ENCODE peak calls at places on chromosomes 2 and 18, in six cellular contexts. T, S, I, Z, L and C are unnamed samples.

GRCh38 chr2:203763425-203764272 is 57.2 kb downstream of the CD28 start:
- DNase-seq in T (no peak), Z (no peak), I (no peak), S (no peak), L (no peak), C (peak; percentile 19)

GRCh38 chr2:160666019-160666676 is 172.5 kb upstream of the RBMS1 start:
- DNase-seq in Z (no peak), S (peak; percentile 17), L (no peak), T (peak; percentile 46), I (no peak), C (no peak)

GRCh38 chr2:46846454-46846990 is 69.1 kb downstream of the MCFD2 start:
- DNase-seq in Z (no peak), L (no peak), I (no peak), S (no peak), T (no peak), C (no peak)

GRCh38 chr2:225010804-225011203 is 31.5 kb downstream of the DOCK10 start:
- DNase-seq in I (no peak), L (no peak), T (no peak), S (no peak), Z (no peak), C (no peak)

GRCh38 chr2:10465915-10466314 is 17.8 kb upstream of the ODC1 start:
- DNase-seq in I (no peak), L (no peak), Z (no peak), T (no peak), S (no peak), C (no peak)

GRCh38 chr2:203328735-203329549 is 748 bp downstream of the ABI2 start:
- DNase-seq in Z (peak; percentile 38), S (no peak), I (peak; percentile 68), T (peak; percentile 20), L (no peak), C (peak; percentile 39)

GRCh38 chr2:233707979-233708644 is 4.6 kb upstream of the UGT1A5 start:
- DNase-seq in Z (no peak), S (no peak), I (no peak), T (no peak), L (no peak), C (no peak)

GRCh38 chr2:241317391-241317790 is 1.7 kb downstream of the SEPTIN2 start:
- DNase-seq in Z (no peak), T (no peak), L (no peak), I (no peak), S (no peak), C (no peak)

GRCh38 chr2:176554107-176555048 is 285.1 kb downstream of the MTX2 start:
- DNase-seq in S (peak; percentile 8), I (peak; percentile 69), L (no peak), T (peak; percentile 34), Z (peak; percentile 25), C (peak; percentile 21)

GRCh38 chr2:219828127-219828526 is 200.7 kb downstream of the SLC4A3 start:
- DNase-seq in I (no peak), T (no peak), Z (no peak), S (no peak), L (no peak), C (no peak)

GRCh38 chr2:233976690-233977294 is 59.6 kb downstream of the TRPM8 start:
- DNase-seq in S (peak; percentile 9), T (peak; percentile 60), I (peak; percentile 3), L (no peak), Z (no peak), C (no peak)

GRCh38 chr18:49618741-49619392 is 57.0 kb downstream of the LIPG start:
- DNase-seq in T (no peak), S (no peak), L (no peak), Z (no peak), I (no peak), C (no peak)

GRCh38 chr2:186871866-186872265 is 22.9 kb upstream of the ZSWIM2 start:
- DNase-seq in L (no peak), S (no peak), I (no peak), Z (no peak), T (no peak), C (no peak)

GRCh38 chr18:8116346-8117007 is 492.8 kb upstream of the RAB12 start:
- DNase-seq in L (no peak), S (no peak), I (peak; percentile 6), Z (no peak), T (peak; percentile 25), C (no peak)

GRCh38 chr2:121386707-121387106 is 101.7 kb upstream of the TFCP2L1 start:
- DNase-seq in I (no peak), T (no peak), L (no peak), S (no peak), Z (no peak), C (no peak)

GRCh38 chr18:3875961-3876360 is 426.0 kb downstream of the TGIF1 start:
- DNase-seq in L (no peak), S (no peak), Z (no peak), I (no peak), T (no peak), C (no peak)

GRCh38 chr2:10361220-10361588 is 58.5 kb downstream of the HPCAL1 start:
- DNase-seq in T (no peak), Z (no peak), I (no peak), S (no peak), L (no peak), C (no peak)

GRCh38 chr18:78875268-78875997 is 104.2 kb upstream of the SALL3 start:
- DNase-seq in T (peak; percentile 8), Z (no peak), L (peak; percentile 36), S (no peak), I (peak; percentile 45), C (peak; percentile 35)

GRCh38 chr2:159946326-159946992 is 116.0 kb downstream of the PLA2R1 start:
- DNase-seq in I (no peak), L (no peak), S (no peak), T (no peak), Z (no peak), C (no peak)

GRCh38 chr2:195818521-195818920 is 161.5 kb downstream of the SLC39A10 start:
- DNase-seq in T (no peak), Z (no peak), I (no peak), L (no peak), S (no peak), C (no peak)

GRCh38 chr2:210054696-210055095 is 52.3 kb downstream of the RPE start:
- DNase-seq in I (no peak), S (no peak), L (no peak), T (no peak), Z (no peak), C (no peak)

GRCh38 chr2:239082425-239082824 is 234.5 kb downstream of the TWIST2 start:
- DNase-seq in I (no peak), L (no peak), Z (no peak), S (no peak), T (no peak), C (no peak)

GRCh38 chr2:132463719-132464118 is 47.1 kb downstream of the GPR39 start:
- DNase-seq in I (no peak), S (no peak), L (no peak), T (no peak), Z (no peak), C (no peak)

GRCh38 chr2:147572622-147573021 is 272.2 kb upstream of the ACVR2A start:
- DNase-seq in Z (no peak), I (no peak), S (no peak), T (no peak), L (no peak), C (no peak)

GRCh38 chr2:231917280-231918088 is 8.7 kb downstream of the NPPC start:
- DNase-seq in Z (no peak), T (no peak), L (no peak), S (no peak), I (peak; percentile 41), C (no peak)

GRCh38 chr18:77071711-77072292 is 60.8 kb downstream of the MBP start:
- DNase-seq in L (no peak), I (no peak), T (no peak), S (no peak), Z (no peak), C (no peak)
- TF ChIP-seq POLR2AphosphoS5 in L (no peak), I (no peak), T (no peak), S (no peak), Z (no peak), C (no peak)

GRCh38 chr2:229798446-229799147 is 84.2 kb upstream of the DNER start:
- DNase-seq in I (no peak), L (no peak), Z (no peak), S (no peak), T (no peak), C (no peak)

GRCh38 chr2:229794636-229795035 is 80.3 kb upstream of the DNER start:
- DNase-seq in L (no peak), S (no peak), T (no peak), Z (no peak), I (no peak), C (no peak)

DNA sequence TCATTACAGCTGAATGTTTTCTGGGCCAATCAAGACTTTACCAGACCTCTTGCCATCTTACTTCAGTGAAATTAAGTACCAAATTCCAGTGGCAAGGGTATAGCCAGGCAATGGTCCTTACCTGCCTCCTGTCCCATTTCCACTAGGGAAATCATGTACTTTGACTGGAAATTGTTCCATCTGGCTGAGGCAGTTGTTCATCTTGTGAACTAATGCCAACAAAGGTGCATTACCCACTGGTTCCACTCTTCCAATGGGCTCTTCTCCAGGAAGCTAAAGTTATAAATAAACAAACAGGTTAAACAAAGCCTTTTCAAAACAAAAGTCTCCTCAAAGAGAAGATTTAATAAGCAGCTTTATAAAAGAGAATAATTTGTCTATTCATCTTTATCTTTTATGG is 80.7 kb upstream of the DNER start:
- DNase-seq in S (no peak), L (no peak), Z (no peak), I (no peak), T (no peak), C (no peak)
- TF ChIP-seq POLR2A in S (no peak), L (no peak), Z (no peak), I (no peak), T (no peak), C (no peak)

GRCh38 chr2:59875836-59876235 is 677.6 kb downstream of the BCL11A start:
- DNase-seq in L (no peak), S (no peak), T (no peak), Z (no peak), I (no peak), C (no peak)
- TF ChIP-seq TAF1 in L (no peak), S (no peak), T (no peak), Z (no peak), I (no peak), C (no peak)

GRCh38 chr2:37781028-37781427 is 109.6 kb upstream of the CDC42EP3 start:
- DNase-seq in L (no peak), Z (no peak), T (no peak), I (no peak), S (no peak), C (no peak)
- TF ChIP-seq POLR2AphosphoS5 in L (no peak), Z (no peak), T (no peak), I (no peak), S (no peak), C (no peak)

GRCh38 chr2:237744270-237744612 is 54.3 kb upstream of the RBM44 start:
- DNase-seq in T (no peak), L (no peak), Z (no peak), S (no peak), I (no peak), C (no peak)
- TF ChIP-seq POLR2A in T (no peak), L (no peak), Z (no peak), S (no peak), I (no peak), C (no peak)

GRCh38 chr2:230824406-230824978 is 40.2 kb upstream of the ITM2C start:
- DNase-seq in Z (peak; percentile 45), I (peak; percentile 81), S (peak; percentile 45), T (peak; percentile 87), L (peak; percentile 60), C (peak; percentile 52)
- TF ChIP-seq TAF1 in Z (no peak), I (no peak), S (no peak), T (no peak), L (no peak), C (no peak)